ENCODE peak calls at places on chromosome 7, in four cellular contexts. J is stimulated activated CD4-positive, alpha-beta T cell treated with anti-CD3 and anti-CD28 coated beads, Interleukin-4, amount 100 ng/mL, for 4 hours; Q is neural progenitor cell; D is M059J. X is an unnamed sample.

GRCh38 chr7:84362360-84362759 is 167.8 kb upstream of the SEMA3A start:
- DNase-seq in Q (no peak), J (no peak), D (no peak), X (no peak)

GRCh38 chr7:23184709-23185354 is 3.0 kb downstream of the NUP42 start:
- DNase-seq in Q (peak), D (peak), J (no peak), X (no peak)

GRCh38 chr7:47227762-47228177 is 354.1 kb downstream of the TNS3 start:
- DNase-seq in Q (no peak), J (no peak), D (peak), X (peak)

GRCh38 chr7:127317447-127317961 is 64.8 kb upstream of the GRM8 start:
- DNase-seq in Q (no peak), D (no peak), J (no peak), X (no peak)

GRCh38 chr7:68613405-68613804 is 984.9 kb upstream of the AUTS2 start:
- DNase-seq in J (no peak), Q (peak), D (peak), X (no peak)

GRCh38 chr7:116953372-116953726 is at the start of gene ST7:
- DNase-seq in D (peak), J (peak), Q (peak), X (peak)

GRCh38 chr7:93889261-93889660 is 1.3 kb downstream of the TFPI2 start:
- DNase-seq in Q (no peak), D (peak), J (no peak), X (no peak)

GRCh38 chr7:132580717-132581285 is 4.5 kb upstream of the PLXNA4 start:
- DNase-seq in Q (peak), D (peak), J (peak), X (no peak)

GRCh38 chr7:16989883-16990413 is 108.2 kb upstream of the AGR3 start:
- DNase-seq in D (peak), J (no peak), Q (no peak), X (no peak)

GRCh38 chr7:73434701-73435069 is 1.1 kb downstream of the FZD9 start:
- DNase-seq in D (no peak), Q (no peak), J (no peak), X (no peak)

GRCh38 chr7:128022631-128023532 is 8.4 kb downstream of the LRRC4 start:
- DNase-seq in D (peak), J (no peak), Q (no peak), X (no peak)

GRCh38 chr7:29587195-29587808 is 23.7 kb downstream of the PRR15 start:
- DNase-seq in D (no peak), Q (no peak), J (no peak), X (no peak)

X was measured in activated B cell treated with CpG ODN at 0.5 μM for 24 hours.